ENCODE peak calls at places on chromosome 14, in seven cellular contexts. I is trophoblast cell; D is body of pancreas; L is GM12865; K is H7; C is CD8-positive, alpha-beta memory T cell; M is cardiac fibroblast. Q is an unnamed sample.

GRCh38 chr14:92986254-92987147 is 63.6 kb downstream of the CHGA start:
- DNase-seq in D (peak; percentile 88), K (no peak), C (no peak), L (no peak), M (peak; percentile 70), I (no peak), Q (peak; percentile 40)

GRCh38 chr14:54834727-54835126 is 67.9 kb downstream of the GCH1 start:
- DNase-seq in D (no peak), C (no peak), L (no peak), K (no peak), I (no peak), M (no peak), Q (no peak)

GRCh38 chr14:50530794-50531193 is 1.6 kb downstream of the MAP4K5 start:
- DNase-seq in K (no peak), M (no peak), D (no peak), I (no peak), C (no peak), L (no peak), Q (no peak)

GRCh38 chr14:55807536-55807935 is 227.5 kb downstream of the KTN1 start:
- DNase-seq in L (peak; percentile 7), I (no peak), M (no peak), K (no peak), C (no peak), D (no peak), Q (no peak)

GRCh38 chr14:30354439-30354838 is 204.5 kb upstream of the G2E3 start:
- DNase-seq in M (no peak), D (no peak), I (no peak), C (no peak), K (no peak), L (no peak), Q (no peak)

GRCh38 chr14:99657645-99658155 is 12.8 kb downstream of the HHIPL1 start:
- DNase-seq in K (no peak), D (no peak), C (no peak), M (no peak), L (no peak), I (no peak), Q (no peak)

GRCh38 chr14:29242755-29243340 is 476.3 kb downstream of the FOXG1 start:
- DNase-seq in I (no peak), L (no peak), M (peak; percentile 49), K (no peak), D (no peak), C (no peak), Q (no peak)

GRCh38 chr14:89303452-89304435 is 113.3 kb downstream of the FOXN3 start:
- DNase-seq in K (peak; percentile 28), I (peak; percentile 34), D (peak; percentile 29), M (peak; percentile 90), L (peak; percentile 90), C (peak; percentile 42), Q (peak; percentile 71)

GRCh38 chr14:55053500-55053899 is 2.1 kb downstream of the MAPK1IP1L start:
- DNase-seq in K (no peak), L (no peak), D (no peak), M (no peak), I (no peak), C (no peak), Q (no peak)

GRCh38 chr14:94598816-94599655 is 13.2 kb upstream of the SERPINA3 start:
- DNase-seq in K (peak; percentile 56), M (peak; percentile 97), L (no peak), D (peak; percentile 97), C (no peak), I (peak; percentile 48), Q (peak; percentile 98)

GRCh38 chr14:69693145-69693544 is 73.8 kb upstream of the SRSF5 start:
- DNase-seq in C (no peak), I (no peak), D (peak; percentile 48), L (peak; percentile 83), M (peak; percentile 62), K (no peak), Q (no peak)

GRCh38 chr14:91649930-91650329 is 82.0 kb downstream of the CATSPERB start:
- DNase-seq in D (peak; percentile 19), I (peak; percentile 8), L (peak; percentile 46), M (peak; percentile 65), C (peak; percentile 18), K (peak; percentile 40), Q (peak; percentile 18)

GRCh38 chr14:38074754-38075153 is 132.9 kb upstream of the SSTR1 start:
- DNase-seq in D (no peak), I (no peak), K (no peak), M (no peak), L (no peak), C (peak; percentile 73), Q (no peak)

GRCh38 chr14:93033039-93033982 is 82.4 kb downstream of the ITPK1 start:
- DNase-seq in I (no peak), K (no peak), L (no peak), C (no peak), M (no peak), D (no peak), Q (no peak)

DNA sequence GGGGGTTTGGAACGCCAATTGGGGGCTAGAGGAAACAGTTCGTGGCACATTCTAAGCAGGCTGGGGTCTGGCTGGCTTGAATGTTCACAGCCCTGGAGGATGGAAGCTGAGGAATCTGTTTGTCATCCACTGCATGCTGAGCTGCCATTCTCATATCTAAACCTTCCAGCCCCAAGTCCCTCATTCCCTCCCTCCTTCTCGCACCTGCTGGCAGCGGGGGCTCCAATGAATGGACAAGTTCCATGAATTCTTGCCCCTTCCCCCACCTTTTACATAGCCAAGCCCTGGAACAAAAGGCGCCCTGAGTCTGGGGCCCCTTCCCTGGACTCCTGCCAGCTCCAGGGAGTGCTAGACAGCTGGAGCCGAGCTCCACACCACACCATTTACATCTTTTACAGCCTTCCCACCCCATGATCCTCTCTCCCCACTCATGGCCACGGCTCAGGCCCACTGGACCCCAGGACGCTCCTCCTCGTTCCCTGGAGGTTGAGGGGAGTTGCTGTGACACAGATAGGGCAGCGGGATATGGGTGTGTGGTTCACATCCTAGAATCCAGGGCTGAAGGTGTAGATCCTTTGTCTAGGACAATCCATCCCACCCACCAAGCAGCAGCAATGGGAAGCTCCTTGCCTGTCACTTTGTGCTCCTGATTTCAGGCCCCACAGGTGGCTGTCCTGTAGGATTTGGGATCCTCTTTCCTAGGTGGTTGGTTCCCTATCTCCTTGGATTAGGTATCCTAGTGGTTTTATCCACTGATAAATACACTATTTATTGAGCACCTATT is 21.7 kb upstream of the VRTN start:
- DNase-seq in C (no peak), K (peak; percentile 89), D (no peak), I (no peak), M (no peak), L (no peak), Q (no peak)
- H3K4me3 ChIP-seq in C (no peak overlapping the region), K (no peak overlapping the region), D (no peak overlapping the region), I (no peak overlapping the region), M (no peak overlapping the region), L (no peak overlapping the region), Q (no peak overlapping the region)

DNA sequence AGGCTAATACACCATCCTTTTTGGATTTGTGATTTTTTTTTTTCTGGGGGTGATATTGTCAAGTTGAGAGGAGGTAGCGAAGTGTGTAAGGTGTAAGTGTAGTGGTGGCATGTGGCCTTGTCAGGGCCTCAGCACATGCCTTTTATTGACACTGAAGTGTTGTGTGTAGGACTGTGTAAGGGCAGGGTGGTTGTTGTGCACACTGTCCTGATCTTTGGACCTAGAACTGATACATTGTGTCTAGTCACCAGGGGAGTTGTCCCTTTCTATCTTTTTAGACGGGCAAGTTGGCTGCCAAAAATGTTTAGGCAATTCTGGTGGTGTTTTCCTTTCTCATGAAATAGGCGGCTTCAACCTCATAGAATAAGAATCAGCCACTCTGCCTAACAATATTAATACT is 244.0 kb downstream of the NRXN3 start:
- DNase-seq in M (no peak), K (no peak), L (no peak), I (no peak), C (no peak), D (no peak), Q (no peak)
- H3K4me3 ChIP-seq in M (no peak overlapping the region), K (no peak overlapping the region), L (no peak overlapping the region), I (no peak overlapping the region), C (no peak overlapping the region), D (no peak overlapping the region), Q (no peak overlapping the region)

GRCh38 chr14:90642239-90642717 is 174.0 kb downstream of the TTC7B start:
- DNase-seq in C (no peak), L (no peak), D (no peak), I (no peak), K (peak; percentile 57), M (peak; percentile 63), Q (no peak)

GRCh38 chr14:90644882-90645281 is 171.3 kb downstream of the TTC7B start:
- DNase-seq in M (peak; percentile 90), I (peak; percentile 13), K (no peak), C (no peak), D (peak; percentile 29), L (no peak), Q (peak; percentile 70)

GRCh38 chr14:90643982-90644510 is 172.2 kb downstream of the TTC7B start:
- DNase-seq in M (no peak), L (no peak), C (no peak), K (no peak), I (no peak), D (no peak), Q (no peak)

GRCh38 chr14:90639641-90640040 is 176.6 kb downstream of the TTC7B start:
- DNase-seq in M (no peak), I (no peak), L (no peak), K (no peak), D (no peak), C (no peak), Q (no peak)

GRCh38 chr14:90641111-90642010 is 174.9 kb downstream of the TTC7B start:
- DNase-seq in L (no peak), I (no peak), K (no peak), M (no peak), C (no peak), D (no peak), Q (no peak)
- H3K4me3 ChIP-seq in L (no peak overlapping the region), I (no peak overlapping the region), K (no peak overlapping the region), M (no peak overlapping the region), C (no peak overlapping the region), D (no peak overlapping the region), Q (no peak overlapping the region)

GRCh38 chr14:100711117-100711462 is 15.6 kb upstream of the DLK1 start:
- DNase-seq in I (no peak), D (peak; percentile 80), M (no peak), L (no peak), C (no peak), K (no peak), Q (no peak)

GRCh38 chr14:100709956-100710284 is 16.8 kb upstream of the DLK1 start:
- DNase-seq in C (no peak), L (no peak), D (no peak), K (no peak), M (no peak), I (no peak), Q (no peak)

GRCh38 chr14:100712490-100712889 is 14.2 kb upstream of the DLK1 start:
- DNase-seq in C (no peak), D (peak; percentile 88), K (no peak), I (no peak), L (no peak), M (no peak), Q (no peak)

GRCh38 chr14:100710391-100711116 is 16.1 kb upstream of the DLK1 start:
- DNase-seq in K (no peak), L (no peak), M (no peak), D (no peak), I (no peak), C (no peak), Q (no peak)

GRCh38 chr14:100711493-100711892 is 15.2 kb upstream of the DLK1 start:
- DNase-seq in M (peak; percentile 10), C (no peak), D (peak; percentile 78), I (no peak), L (no peak), K (no peak), Q (no peak)
- H3K4me3 ChIP-seq in M (no peak overlapping the region), C (no peak overlapping the region), D (no peak overlapping the region), I (no peak overlapping the region), L (no peak overlapping the region), K (no peak overlapping the region), Q (no peak overlapping the region)

GRCh38 chr14:20723458-20723857 is 22.2 kb upstream of the EDDM3A start:
- DNase-seq in I (no peak), M (no peak), C (no peak), D (no peak), K (peak; percentile 78), L (no peak), Q (no peak)
- H3K4me3 ChIP-seq in I (no peak overlapping the region), M (no peak overlapping the region), C (no peak overlapping the region), D (no peak overlapping the region), K (no peak overlapping the region), L (no peak overlapping the region), Q (peak overlapping the region; percentile 2)

Q was measured in skeletal muscle cell.